ENCODE peak calls at places on chromosomes 16 and 17, in six cellular contexts. L is mucosa of descending colon, G is A549, M is adipocyte, J is thoracic aorta, Q is esophagus squamous epithelium. F is an unnamed sample.
A peak's percentile ranks its signal among the peaks of the same experiment; 100 is the strongest.

GRCh38 chr17:50423553-50424159 is 2.4 kb upstream of the ACSF2 start:
- DNase-seq in J (no peak), G (peak; percentile 50), Q (no peak), M (peak; percentile 41), L (no peak), F (no peak)

GRCh38 chr16:83356266-83356665 is 451.5 kb upstream of the HSBP1 start:
- DNase-seq in G (peak; percentile 55), M (peak; percentile 87), Q (no peak), L (no peak), J (no peak), F (no peak)

GRCh38 chr17:21170829-21171228 is 43.1 kb downstream of the TMEM11 start:
- DNase-seq in J (no peak), G (no peak), L (no peak), M (no peak), Q (no peak), F (no peak)

GRCh38 chr17:1590031-1590746 is 27.6 kb upstream of the PITPNA start:
- DNase-seq in M (peak; percentile 89), L (no peak), G (peak; percentile 90), J (peak; percentile 62), Q (no peak), F (no peak)

GRCh38 chr17:30212750-30213149 is 22.7 kb downstream of the SLC6A4 start:
- DNase-seq in J (no peak), Q (no peak), G (no peak), L (no peak), M (no peak), F (no peak)

GRCh38 chr16:70687172-70687531 is 1.3 kb upstream of the MTSS2 start:
- DNase-seq in L (no peak), Q (no peak), J (no peak), M (peak; percentile 24), G (no peak), F (no peak)

GRCh38 chr17:78397681-78398101 is 19.2 kb downstream of the PGS1 start:
- DNase-seq in G (no peak), M (peak; percentile 56), J (peak; percentile 36), L (no peak), Q (no peak), F (no peak)

GRCh38 chr17:40953876-40954275 is 12.9 kb downstream of the KRT39 start:
- DNase-seq in L (no peak), M (peak; percentile 46), J (no peak), G (peak; percentile 21), Q (no peak), F (no peak)

GRCh38 chr16:8533509-8533908 is 56.8 kb downstream of the TMEM114 start:
- DNase-seq in Q (no peak), G (no peak), M (no peak), J (no peak), L (no peak), F (no peak)

GRCh38 chr16:734208-734980 is 6.4 kb downstream of the CIAO3 start:
- DNase-seq in Q (no peak), L (no peak), M (no peak), J (no peak), G (no peak), F (no peak)

GRCh38 chr17:888998-889401 is 90.6 kb downstream of the NXN start:
- DNase-seq in J (no peak), L (no peak), M (no peak), Q (no peak), G (no peak), F (no peak)

GRCh38 chr16:69711115-69711740 is 15.1 kb downstream of the NQO1 start:
- DNase-seq in J (peak; percentile 65), Q (no peak), M (peak; percentile 26), L (no peak), G (no peak), F (no peak)

GRCh38 chr16:66869424-66869823 is 10.9 kb upstream of the PDP2 start:
- DNase-seq in J (no peak), M (no peak), G (no peak), L (no peak), Q (no peak), F (no peak)

GRCh38 chr16:1610071-1610840 is 1.6 kb downstream of the IFT140 start:
- DNase-seq in G (peak; percentile 92), M (peak; percentile 95), L (peak; percentile 97), Q (no peak), J (peak; percentile 64), F (peak; percentile 95)

GRCh38 chr17:67500261-67500660 is 123.2 kb downstream of the PITPNC1 start:
- DNase-seq in G (peak; percentile 27), Q (no peak), L (no peak), M (peak; percentile 55), J (no peak), F (no peak)

GRCh38 chr16:87344931-87345631 is 27.9 kb upstream of the C16orf95 start:
- DNase-seq in J (no peak), M (no peak), Q (no peak), L (peak; percentile 64), G (no peak), F (no peak)

GRCh38 chr17:49513044-49513395 is 17.9 kb downstream of the NGFR start:
- DNase-seq in M (no peak), Q (no peak), G (no peak), L (no peak), J (no peak), F (peak; percentile 69)

GRCh38 chr16:88724855-88725555 is 18.7 kb downstream of the CTU2 start:
- DNase-seq in Q (no peak), G (no peak), J (no peak), L (no peak), M (no peak), F (no peak)

GRCh38 chr17:63702223-63702577 is 2.3 kb upstream of the LIMD2 start:
- DNase-seq in M (no peak), G (no peak), J (no peak), Q (no peak), L (peak; percentile 53), F (peak; percentile 94)

GRCh38 chr17:49748791-49749190 is 15.1 kb downstream of the FAM117A start:
- DNase-seq in Q (no peak), J (no peak), G (no peak), L (no peak), M (no peak), F (no peak)

GRCh38 chr16:71185366-71185765 is 45.2 kb downstream of the HYDIN start:
- DNase-seq in G (no peak), L (no peak), M (no peak), Q (no peak), J (no peak), F (no peak)

DNA sequence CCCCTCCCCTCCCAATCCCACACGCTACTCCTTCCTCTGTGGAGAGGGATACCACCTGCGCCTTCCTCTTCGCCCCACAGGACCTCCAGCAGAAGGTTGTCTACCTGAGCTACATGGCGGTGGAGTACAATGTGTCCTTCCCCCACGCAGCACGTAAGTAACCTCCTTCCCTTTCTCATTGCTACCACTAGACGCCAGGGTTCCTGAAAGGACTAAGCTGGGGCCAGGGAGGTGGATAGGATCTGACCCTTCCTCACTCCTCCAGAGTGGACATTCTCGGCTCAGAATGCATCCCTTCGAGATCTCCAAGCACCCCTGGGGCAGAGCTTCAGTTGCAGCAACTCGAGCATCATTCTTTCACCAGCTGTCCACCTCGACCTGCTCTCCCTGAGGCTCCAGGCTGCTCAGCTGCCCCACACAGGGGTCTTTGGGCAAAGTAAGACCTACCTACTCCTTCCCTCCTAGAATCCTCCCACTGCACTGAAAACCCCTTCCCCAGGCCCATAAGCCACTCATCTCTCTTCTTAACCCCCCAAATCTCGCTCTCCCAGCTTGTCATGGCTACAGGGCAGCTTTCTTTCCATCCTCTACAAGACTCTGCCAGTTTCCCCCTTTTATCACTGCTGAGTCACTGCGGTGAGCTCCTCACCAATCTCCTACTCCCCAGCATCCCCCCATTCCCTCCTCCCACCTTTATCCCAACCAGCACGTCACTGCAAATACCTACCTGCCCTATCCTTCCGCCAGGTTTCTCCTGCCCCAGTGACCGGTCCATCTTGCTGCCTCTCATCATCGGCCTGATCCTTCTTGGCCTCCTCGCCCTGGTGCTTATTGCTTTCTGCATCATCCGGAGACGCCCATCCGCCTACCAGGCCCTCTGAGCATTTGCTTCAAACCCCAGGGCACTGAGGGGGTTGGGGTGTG is 1.5 kb downstream of the CD68 start:
- DNase-seq in M (no peak), Q (no peak), G (no peak), J (no peak), L (no peak), F (no peak)
- H3K4me1 ChIP-seq in M (peaks cover 69% of the 10 kb centered on the region), Q (peaks cover 71% of the 10 kb centered on the region), G (peaks cover 69% of the 10 kb centered on the region), J (peaks cover 49% of the 10 kb centered on the region), L (peaks cover 31% of the 10 kb centered on the region), F (peaks cover 56% of the 10 kb centered on the region)

GRCh38 chr17:83162035-83162745 is 82.8 kb downstream of the METRNL start:
- DNase-seq in L (no peak), G (no peak), Q (no peak), J (no peak), M (no peak), F (no peak)
- H3K9me3 ChIP-seq in L (no peaks in the 10 kb centered on the region), G (peaks cover 3% of the 10 kb centered on the region), Q (no peaks in the 10 kb centered on the region), J (no peaks in the 10 kb centered on the region), M (peaks cover 8% of the 10 kb centered on the region), F (no peaks in the 10 kb centered on the region)

DNA sequence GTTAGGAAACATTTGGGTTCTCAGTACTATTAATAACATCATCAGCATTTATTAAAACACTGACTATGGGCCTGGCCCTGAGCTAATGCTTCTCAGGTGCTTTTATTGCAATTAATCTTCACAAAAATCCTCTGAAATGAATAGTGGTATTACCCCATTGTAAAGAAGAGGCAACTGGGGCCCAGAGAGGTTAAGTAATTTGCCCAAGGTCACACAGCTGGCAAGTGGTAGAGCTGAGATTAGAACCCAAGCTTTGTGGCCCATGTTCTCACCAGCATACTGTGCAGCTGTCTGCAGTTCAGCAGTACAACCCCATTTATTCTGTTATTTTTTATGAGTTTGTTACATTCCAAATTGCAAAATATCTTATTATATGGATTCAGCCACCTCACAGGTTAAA is 82.3 kb downstream of the TBC1D16 start:
- DNase-seq in J (no peak), M (no peak), L (no peak), G (no peak), Q (no peak), F (no peak)
- H3K4me1 ChIP-seq in J (peaks cover 10% of the 10 kb centered on the region), M (peaks cover 17% of the 10 kb centered on the region), L (no peaks in the 10 kb centered on the region), G (no peaks in the 10 kb centered on the region), Q (peaks cover 11% of the 10 kb centered on the region), F (peaks cover 6% of the 10 kb centered on the region)

GRCh38 chr16:15976929-15977637 is 27.7 kb downstream of the ABCC1 start:
- DNase-seq in M (peak; percentile 90), Q (no peak), G (peak; percentile 76), J (no peak), L (no peak), F (no peak)

GRCh38 chr16:15973997-15974396 is 24.6 kb downstream of the ABCC1 start:
- DNase-seq in M (no peak), Q (no peak), L (no peak), J (no peak), G (no peak), F (no peak)

GRCh38 chr16:15975172-15975571 is 25.8 kb downstream of the ABCC1 start:
- DNase-seq in Q (no peak), G (no peak), M (peak; percentile 38), L (no peak), J (no peak), F (no peak)

GRCh38 chr16:15973460-15973859 is 24.0 kb downstream of the ABCC1 start:
- DNase-seq in M (peak; percentile 40), Q (no peak), G (no peak), L (no peak), J (no peak), F (no peak)

DNA sequence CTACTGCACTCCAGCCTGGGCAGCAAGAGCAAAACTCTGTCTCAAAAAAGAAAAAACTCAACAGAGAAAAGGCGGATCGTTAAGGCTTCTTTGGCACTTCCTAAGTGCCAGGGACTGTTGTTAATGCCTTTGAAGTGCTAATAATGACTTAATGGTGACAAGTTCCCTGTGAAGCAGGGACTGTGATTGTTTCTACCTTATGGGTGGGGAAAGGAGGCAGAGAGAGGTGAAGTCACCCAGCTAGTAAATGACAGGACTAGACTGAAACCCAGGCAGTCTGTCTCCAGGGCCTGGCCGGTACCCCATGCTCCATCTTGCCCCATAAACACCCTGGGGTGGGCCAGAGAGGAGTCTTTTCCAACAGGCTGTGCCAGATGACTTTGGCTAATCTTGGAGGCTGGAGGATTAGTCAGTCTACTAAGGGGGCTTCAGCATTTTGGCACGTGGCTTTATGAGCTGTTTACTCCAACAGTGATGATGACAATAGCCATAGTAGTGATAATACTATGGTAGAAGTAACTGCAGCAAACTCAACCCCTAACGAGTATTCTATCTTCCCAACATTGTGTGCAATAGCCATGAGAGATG is 26.9 kb downstream of the ABCC1 start:
- DNase-seq in M (no peak), J (no peak), G (no peak), Q (no peak), L (no peak), F (no peak)
- H3K9me3 ChIP-seq in M (peaks cover 5% of the 10 kb centered on the region), J (no peaks in the 10 kb centered on the region), G (peaks cover 41% of the 10 kb centered on the region), Q (peaks cover 8% of the 10 kb centered on the region), L (peaks cover 16% of the 10 kb centered on the region), F (peaks cover 9% of the 10 kb centered on the region)

F was measured in spleen.